ENCODE peak calls at places on chromosomes 7 and 10, in ten cellular contexts. V is aorta; E is CD4-positive, alpha-beta T cell; B is H1; H is CD8-positive, alpha-beta memory T cell; C is NT2/D1; R is iPS-NIHi11; T is brain microvascular endothelial cell; N is bronchial epithelial cell; I is hepatic stellate cell. S is an unnamed sample.

GRCh38 chr7:100221767-100222444 is 2.2 kb downstream of the PVRIG start:
- DNase-seq in V (no peak), E (no peak), B (no peak), H (peak; percentile 24), C (no peak), R (no peak), T (no peak), N (no peak), I (no peak), S (no peak)

GRCh38 chr10:99993994-99994689 is 15.6 kb downstream of the DNMBP start:
- DNase-seq in V (no peak), E (peak; percentile 32), B (no peak), H (no peak), C (no peak), R (peak; percentile 29), T (peak; percentile 94), N (no peak), I (peak; percentile 84), S (no peak)

GRCh38 chr10:94443549-94443948 is 41.2 kb downstream of the TBC1D12 start:
- DNase-seq in V (no peak), E (no peak), B (no peak), H (no peak), C (no peak), R (no peak), T (no peak), N (no peak), I (no peak), S (no peak)

GRCh38 chr7:80630611-80631010 is 7.8 kb upstream of the CD36 start:
- DNase-seq in V (no peak), E (no peak), B (no peak), H (no peak), C (no peak), R (no peak), T (no peak), N (peak; percentile 67), I (no peak), S (no peak)

GRCh38 chr10:33506838-33507661 is 172.6 kb upstream of the NRP1 start:
- DNase-seq in V (no peak), E (no peak), B (no peak), H (no peak), C (no peak), R (no peak), T (peak; percentile 43), N (peak; percentile 91), I (no peak), S (no peak)

GRCh38 chr7:155533827-155534690 is 12.3 kb downstream of the CNPY1 start:
- DNase-seq in V (peak; percentile 76), E (no peak), B (peak; percentile 89), H (no peak), C (peak; percentile 63), R (peak; percentile 94), T (no peak), N (no peak), I (peak; percentile 58), S (peak; percentile 68)

GRCh38 chr10:107740962-107741690 is 576.6 kb upstream of the SORCS1 start:
- DNase-seq in V (no peak), E (no peak), B (no peak), H (no peak), C (no peak), R (no peak), T (no peak), N (peak; percentile 32), I (no peak), S (no peak)

GRCh38 chr7:137343483-137343841 is at the start of gene PTN:
- DNase-seq in V (peak; percentile 75), E (no peak), B (peak; percentile 73), H (no peak), C (peak; percentile 54), R (peak; percentile 37), T (peak; percentile 14), N (peak; percentile 43), I (peak; percentile 37), S (peak; percentile 19)

GRCh38 chr7:72805526-72806494 is 22.2 kb downstream of the TYW1B start:
- DNase-seq in V (no peak), E (no peak), B (no peak), H (no peak), C (no peak), R (no peak), T (peak; percentile 53), N (peak; percentile 35), I (no peak), S (no peak)